ENCODE peak calls at places on chromosome 1, in eight cellular contexts. T is GM10248; E is kidney tubule cell; C is ELR; U is neural crest cell; M is central memory CD8-positive, alpha-beta T cell; V is psoas muscle; B is HEK293T. A is an unnamed sample.

GRCh38 chr1:78688701-78689100 is 39.1 kb downstream of the IFI44 start:
- DNase-seq in T (no peak), E (peak; percentile 42), C (peak; percentile 64), U (no peak), M (no peak), V (no peak), B (peak; percentile 20), A (peak; percentile 61)

GRCh38 chr1:112319371-112320034 is 76.5 kb upstream of the CTTNBP2NL start:
- DNase-seq in T (no peak), E (no peak), C (no peak), U (no peak), M (no peak), V (no peak), B (no peak), A (no peak)

GRCh38 chr1:200139661-200140250 is 112.2 kb downstream of the NR5A2 start:
- DNase-seq in T (peak; percentile 58), E (peak; percentile 61), C (peak; percentile 75), U (no peak), M (no peak), V (no peak), B (peak; percentile 75), A (peak; percentile 69)

GRCh38 chr1:178689769-178690168 is 35.3 kb upstream of the RALGPS2 start:
- DNase-seq in T (no peak), E (no peak), C (no peak), U (no peak), M (no peak), V (no peak), B (no peak), A (no peak)

GRCh38 chr1:117077267-117077666 is 17.1 kb downstream of the TTF2 start:
- DNase-seq in T (no peak), E (peak; percentile 98), C (peak; percentile 96), U (no peak), M (no peak), V (no peak), B (no peak), A (peak; percentile 68)

GRCh38 chr1:156119503-156120209 is 5.1 kb downstream of the LMNA start:
- DNase-seq in T (no peak), E (peak; percentile 75), C (peak; percentile 84), U (no peak), M (no peak), V (peak; percentile 86), B (no peak), A (peak; percentile 65)

GRCh38 chr1:240212552-240212951 is 120.9 kb downstream of the FMN2 start:
- DNase-seq in T (no peak), E (no peak), C (peak; percentile 26), U (no peak), M (no peak), V (no peak), B (no peak), A (no peak)

GRCh38 chr1:232635778-232636356 is 5.9 kb upstream of the SIPA1L2 start:
- DNase-seq in T (peak; percentile 46), E (peak; percentile 65), C (peak; percentile 71), U (no peak), M (no peak), V (no peak), B (peak; percentile 53), A (peak; percentile 54)

GRCh38 chr1:41623736-41624135 is 139.3 kb upstream of the EDN2 start:
- DNase-seq in T (no peak), E (peak; percentile 59), C (no peak), U (no peak), M (no peak), V (no peak), B (no peak), A (no peak)

GRCh38 chr1:44040418-44040817 is 9.2 kb upstream of the SLC6A9 start:
- DNase-seq in T (no peak), E (no peak), C (no peak), U (no peak), M (no peak), V (no peak), B (no peak), A (no peak)

GRCh38 chr1:16153110-16153998 is 2.5 kb downstream of the EPHA2 start:
- DNase-seq in T (no peak), E (no peak), C (no peak), U (no peak), M (no peak), V (no peak), B (no peak), A (no peak)

GRCh38 chr1:168907781-168908180 is 178.8 kb upstream of the DPT start:
- DNase-seq in T (no peak), E (no peak), C (no peak), U (no peak), M (no peak), V (no peak), B (no peak), A (no peak)

GRCh38 chr1:54537611-54538010 is 10.4 kb upstream of the ACOT11 start:
- DNase-seq in T (no peak), E (no peak), C (no peak), U (no peak), M (no peak), V (no peak), B (no peak), A (no peak)

GRCh38 chr1:9145021-9145668 is 16.2 kb upstream of the GPR157 start:
- DNase-seq in T (peak; percentile 65), E (peak; percentile 41), C (peak; percentile 89), U (no peak), M (no peak), V (no peak), B (no peak), A (peak; percentile 41)

GRCh38 chr1:144551107-144551542 is 41.6 kb upstream of the PPIAL4F start:
- DNase-seq in T (no peak), E (no peak), C (peak; percentile 98), U (no peak), M (no peak), V (no peak), B (no peak), A (no peak)

GRCh38 chr1:189434461-189434860 is 1043.2 kb downstream of the BRINP3 start:
- DNase-seq in T (no peak), E (no peak), C (no peak), U (no peak), M (no peak), V (no peak), B (no peak), A (no peak)

GRCh38 chr1:176111835-176112234 is 95.3 kb downstream of the COP1 start:
- DNase-seq in T (no peak), E (peak; percentile 13), C (peak; percentile 67), U (no peak), M (no peak), V (no peak), B (no peak), A (no peak)

GRCh38 chr1:45510972-45511527 is 10.6 kb downstream of the PRDX1 start:
- DNase-seq in T (no peak), E (no peak), C (no peak), U (no peak), M (no peak), V (no peak), B (no peak), A (no peak)

GRCh38 chr1:183697814-183698590 is 44.9 kb upstream of the APOBEC4 start:
- DNase-seq in T (no peak), E (no peak), C (no peak), U (no peak), M (no peak), V (no peak), B (no peak), A (no peak)

GRCh38 chr1:246332078-246332477 is 175.0 kb downstream of the SMYD3 start:
- DNase-seq in T (peak; percentile 20), E (no peak), C (peak; percentile 38), U (no peak), M (no peak), V (no peak), B (no peak), A (no peak)

GRCh38 chr1:226691257-226691656 is 47.8 kb downstream of the ITPKB start:
- DNase-seq in T (peak; percentile 51), E (no peak), C (no peak), U (no peak), M (no peak), V (no peak), B (no peak), A (no peak)

GRCh38 chr1:81606656-81607055 is 194.1 kb upstream of the ADGRL2 start:
- DNase-seq in T (no peak), E (no peak), C (no peak), U (no peak), M (no peak), V (no peak), B (no peak), A (no peak)

GRCh38 chr1:3463891-3464648 is 9.6 kb downstream of the ARHGEF16 start:
- DNase-seq in T (no peak), E (no peak), C (no peak), U (no peak), M (no peak), V (peak; percentile 47), B (no peak), A (no peak)

GRCh38 chr1:33433509-33434362 is 2.8 kb upstream of the PHC2 start:
- DNase-seq in T (no peak), E (peak; percentile 99), C (peak; percentile 100), U (no peak), M (no peak), V (peak; percentile 51), B (no peak), A (peak; percentile 96)

GRCh38 chr1:205658943-205659581 is 21.2 kb downstream of the SLC45A3 start:
- DNase-seq in T (peak; percentile 89), E (peak; percentile 69), C (peak; percentile 75), U (peak; percentile 79), M (peak; percentile 67), V (peak; percentile 90), B (peak; percentile 92), A (peak; percentile 90)

GRCh38 chr1:14017531-14017961 is 317.6 kb downstream of the PRDM2 start:
- DNase-seq in T (no peak), E (peak; percentile 83), C (no peak), U (no peak), M (no peak), V (no peak), B (no peak), A (no peak)

GRCh38 chr1:228884615-228885566 is 149.6 kb downstream of the RHOU start:
- DNase-seq in T (no peak), E (no peak), C (peak; percentile 4), U (no peak), M (no peak), V (no peak), B (no peak), A (no peak)

GRCh38 chr1:9280015-9280860 is 12.5 kb upstream of the SPSB1 start:
- DNase-seq in T (peak; percentile 59), E (peak; percentile 92), C (peak; percentile 97), U (no peak), M (no peak), V (peak; percentile 88), B (peak; percentile 28), A (peak; percentile 98)

GRCh38 chr1:63448741-63449140 is 74.3 kb downstream of the ITGB3BP start:
- DNase-seq in T (no peak), E (no peak), C (peak; percentile 28), U (no peak), M (no peak), V (no peak), B (no peak), A (peak; percentile 16)

GRCh38 chr1:207996632-207997031 is 85.7 kb upstream of the CD34 start:
- DNase-seq in T (no peak), E (no peak), C (no peak), U (no peak), M (no peak), V (no peak), B (no peak), A (no peak)

GRCh38 chr1:225996946-225997545 is 2.1 kb downstream of the SDE2 start:
- DNase-seq in T (no peak), E (peak; percentile 49), C (peak; percentile 54), U (no peak), M (no peak), V (no peak), B (no peak), A (no peak)

GRCh38 chr1:58763214-58763613 is 20.6 kb downstream of the JUN start:
- DNase-seq in T (no peak), E (peak; percentile 71), C (peak; percentile 91), U (no peak), M (no peak), V (no peak), B (no peak), A (peak; percentile 48)

GRCh38 chr1:3347257-3348020 is 107.0 kb upstream of the ARHGEF16 start:
- DNase-seq in T (no peak), E (no peak), C (no peak), U (no peak), M (no peak), V (no peak), B (no peak), A (no peak)

GRCh38 chr1:173392895-173393654 is 84.1 kb upstream of the PRDX6 start:
- DNase-seq in T (no peak), E (peak; percentile 68), C (peak; percentile 92), U (no peak), M (no peak), V (no peak), B (no peak), A (peak; percentile 87)